ENCODE peak calls at places on chromosomes 16 and 17, in five cellular contexts. S is GM23248, M is tibial artery, K is GM23338, L is Peyer's patch. X is an unnamed sample.

GRCh38 chr17:47705536-47706481 is 11.8 kb downstream of the TBKBP1 start:
- DNase-seq in K (no peak), M (no peak), S (no peak), L (no peak), X (no peak)

GRCh38 chr17:6872941-6873340 is 41.4 kb upstream of the TEKT1 start:
- DNase-seq in K (no peak), L (no peak), M (no peak), S (no peak), X (no peak)

GRCh38 chr16:66212426-66212825 is 154.1 kb upstream of the CDH5 start:
- DNase-seq in S (no peak), L (no peak), M (no peak), K (peak; percentile 8), X (no peak)

GRCh38 chr17:42227849-42228696 is 33.8 kb upstream of the GHDC start:
- DNase-seq in M (no peak), L (no peak), S (peak; percentile 16), K (no peak), X (no peak)

GRCh38 chr16:4797805-4798252 is 2.7 kb downstream of the SMIM22 start:
- DNase-seq in S (no peak), L (no peak), K (no peak), M (no peak), X (no peak)

GRCh38 chr17:1590747-1591473 is 28.3 kb upstream of the PITPNA start:
- DNase-seq in S (no peak), L (no peak), M (no peak), K (no peak), X (no peak)

GRCh38 chr16:11256657-11257130 is 690 bp upstream of the SOCS1 start:
- DNase-seq in L (peak; percentile 83), K (peak; percentile 71), S (peak; percentile 79), M (peak; percentile 86), X (no peak)

GRCh38 chr17:15257316-15257925 is 7.7 kb downstream of the PMP22 start:
- DNase-seq in S (peak; percentile 90), K (peak; percentile 87), M (peak; percentile 93), L (peak; percentile 70), X (no peak)

GRCh38 chr17:43396491-43397060 is 2.2 kb upstream of the ARL4D start:
- DNase-seq in M (no peak), K (no peak), S (no peak), L (no peak), X (no peak)

GRCh38 chr16:47519996-47520679 is 59.0 kb downstream of the PHKB start:
- DNase-seq in M (no peak), S (no peak), K (no peak), L (no peak), X (no peak)

GRCh38 chr16:69513180-69513966 is 52.4 kb upstream of the NFAT5 start:
- DNase-seq in S (peak; percentile 74), L (no peak), K (peak; percentile 41), M (no peak), X (no peak)

GRCh38 chr16:85312642-85313540 is 200.6 kb upstream of the CIBAR2 start:
- DNase-seq in K (no peak), L (no peak), S (peak; percentile 60), M (peak; percentile 69), X (no peak)

GRCh38 chr16:78538919-78539318 is 439.5 kb downstream of the WWOX start:
- DNase-seq in L (no peak), K (no peak), S (no peak), M (no peak), X (no peak)

GRCh38 chr16:86227041-86227440 is 283.3 kb upstream of the FOXF1 start:
- DNase-seq in S (no peak), K (no peak), L (peak; percentile 22), M (no peak), X (no peak)

GRCh38 chr17:55398689-55399088 is 22.9 kb downstream of the MMD start:
- DNase-seq in M (no peak), L (no peak), K (peak; percentile 1), S (peak; percentile 13), X (no peak)

GRCh38 chr17:74768069-74768762 is 7.9 kb downstream of the NAT9 start:
- DNase-seq in M (peak; percentile 89), K (no peak), L (peak; percentile 49), S (peak; percentile 92), X (no peak)

GRCh38 chr16:83118365-83118764 is 491.6 kb downstream of the CDH13 start:
- DNase-seq in M (no peak), K (no peak), L (no peak), S (peak; percentile 86), X (no peak)

GRCh38 chr16:56849690-56850680 is 15.0 kb upstream of the SLC12A3 start:
- DNase-seq in S (no peak), M (peak; percentile 28), L (peak; percentile 7), K (no peak), X (no peak)

GRCh38 chr17:80663783-80664206 is 119.2 kb downstream of the RPTOR start:
- DNase-seq in M (no peak), K (no peak), L (no peak), S (peak; percentile 86), X (peak; percentile 48)

GRCh38 chr17:77196251-77196650 is 55.5 kb downstream of the SEC14L1 start:
- DNase-seq in M (no peak), K (no peak), S (no peak), L (no peak), X (no peak)

GRCh38 chr17:79562117-79562805 is 48.6 kb downstream of the RBFOX3 start:
- DNase-seq in S (no peak), M (no peak), L (no peak), K (no peak), X (no peak)

GRCh38 chr16:20833081-20833480 is 26.8 kb downstream of the REXO5 start:
- DNase-seq in K (no peak), L (no peak), M (no peak), S (no peak), X (no peak)

GRCh38 chr17:76262732-76263344 is 2.3 kb upstream of the UBALD2 start:
- DNase-seq in L (peak; percentile 85), K (no peak), S (no peak), M (no peak), X (no peak)

GRCh38 chr16:87538160-87538559 is 45.3 kb upstream of the ZCCHC14 start:
- DNase-seq in M (no peak), S (peak; percentile 67), L (no peak), K (no peak), X (no peak)

DNA sequence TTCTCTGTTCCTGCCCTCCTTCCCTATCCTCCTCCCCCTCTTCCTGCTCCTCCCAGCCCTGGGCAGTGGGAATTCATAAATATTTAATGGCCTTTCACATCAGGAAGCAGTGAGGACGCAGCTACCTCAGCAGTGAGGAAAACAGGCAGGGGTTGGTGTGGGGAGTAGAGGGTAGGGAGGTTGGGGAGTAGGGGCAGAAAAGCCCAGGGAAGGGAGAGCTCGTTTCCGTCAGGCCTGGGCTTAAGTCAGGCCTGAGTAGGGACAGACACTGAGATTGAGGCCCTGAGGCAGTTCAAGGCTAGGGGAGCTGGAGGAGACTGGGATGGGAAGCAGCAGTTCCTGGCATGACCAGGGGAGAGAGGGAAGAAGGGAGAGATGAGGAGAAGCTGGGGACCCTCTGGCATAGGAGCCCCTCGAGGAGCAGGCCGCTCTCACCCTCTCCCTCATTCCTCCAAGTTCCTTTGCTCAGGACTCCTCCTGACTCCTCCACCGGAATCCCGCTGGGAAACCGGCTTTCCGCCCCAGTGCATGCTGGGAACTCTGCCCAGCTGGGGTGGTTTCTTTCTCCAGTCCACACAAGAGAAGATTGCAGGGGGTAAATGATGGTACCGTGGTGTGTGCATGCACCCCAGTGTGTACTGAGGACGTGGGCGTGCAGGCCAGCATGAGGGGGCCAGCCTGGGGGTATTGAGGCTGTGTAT is 6.2 kb downstream of the SAMD14 start:
- DNase-seq in K (peak; percentile 52), S (no peak), L (no peak), M (no peak), X (no peak)
- H3K4me3 ChIP-seq in K (no peak overlapping the region), S (no peak overlapping the region), L (no peak overlapping the region), M (no peak overlapping the region), X (no peak overlapping the region)

DNA sequence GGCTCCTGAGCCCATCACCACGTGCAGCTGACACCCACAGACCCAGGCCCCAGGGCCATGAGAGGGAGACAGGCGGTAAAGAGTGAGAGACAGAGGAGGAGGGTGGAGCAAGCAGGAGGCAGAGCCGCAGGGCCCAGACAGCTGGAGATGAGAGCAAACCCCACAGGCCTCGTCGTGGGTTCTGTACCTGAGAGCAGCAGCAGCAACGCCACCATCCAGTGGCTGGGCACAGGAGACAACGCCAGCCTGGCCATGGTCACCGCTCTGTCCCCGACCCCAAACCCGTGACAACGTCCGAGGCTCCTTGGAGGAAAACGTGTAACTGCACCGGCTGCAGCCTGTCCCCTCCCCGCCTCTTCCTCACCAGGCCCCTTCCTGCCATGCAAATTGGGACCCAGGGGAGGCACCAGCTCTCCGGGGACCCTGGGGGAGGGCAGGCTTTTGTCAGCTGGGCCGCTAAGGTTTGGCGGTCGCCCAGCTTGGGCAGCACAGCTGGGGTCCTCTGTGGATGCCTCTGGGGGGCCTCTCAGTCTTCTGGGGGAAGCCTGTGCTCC is at the start of gene CD79B:
- DNase-seq in L (no peak), S (no peak), K (no peak), M (no peak), X (no peak)
- H3K4me3 ChIP-seq in L (peak within 1 kb of the TSS; percentile 49), S (no peak within 1 kb of the TSS), K (no peak within 1 kb of the TSS), M (no peak within 1 kb of the TSS), X (no peak within 1 kb of the TSS)

GRCh38 chr17:17823433-17824118 is 13.2 kb downstream of the SREBF1 start:
- DNase-seq in S (peak; percentile 91), L (peak; percentile 91), M (peak; percentile 96), K (peak; percentile 98), X (no peak)

GRCh38 chr17:17826942-17827785 is 9.6 kb downstream of the SREBF1 start:
- DNase-seq in L (no peak), K (no peak), S (no peak), M (no peak), X (no peak)

GRCh38 chr17:17824119-17824779 is 12.5 kb downstream of the SREBF1 start:
- DNase-seq in K (no peak), S (no peak), M (no peak), L (no peak), X (no peak)

GRCh38 chr17:17826340-17826708 is 10.5 kb downstream of the SREBF1 start:
- DNase-seq in M (no peak), K (no peak), S (no peak), L (no peak), X (no peak)

DNA sequence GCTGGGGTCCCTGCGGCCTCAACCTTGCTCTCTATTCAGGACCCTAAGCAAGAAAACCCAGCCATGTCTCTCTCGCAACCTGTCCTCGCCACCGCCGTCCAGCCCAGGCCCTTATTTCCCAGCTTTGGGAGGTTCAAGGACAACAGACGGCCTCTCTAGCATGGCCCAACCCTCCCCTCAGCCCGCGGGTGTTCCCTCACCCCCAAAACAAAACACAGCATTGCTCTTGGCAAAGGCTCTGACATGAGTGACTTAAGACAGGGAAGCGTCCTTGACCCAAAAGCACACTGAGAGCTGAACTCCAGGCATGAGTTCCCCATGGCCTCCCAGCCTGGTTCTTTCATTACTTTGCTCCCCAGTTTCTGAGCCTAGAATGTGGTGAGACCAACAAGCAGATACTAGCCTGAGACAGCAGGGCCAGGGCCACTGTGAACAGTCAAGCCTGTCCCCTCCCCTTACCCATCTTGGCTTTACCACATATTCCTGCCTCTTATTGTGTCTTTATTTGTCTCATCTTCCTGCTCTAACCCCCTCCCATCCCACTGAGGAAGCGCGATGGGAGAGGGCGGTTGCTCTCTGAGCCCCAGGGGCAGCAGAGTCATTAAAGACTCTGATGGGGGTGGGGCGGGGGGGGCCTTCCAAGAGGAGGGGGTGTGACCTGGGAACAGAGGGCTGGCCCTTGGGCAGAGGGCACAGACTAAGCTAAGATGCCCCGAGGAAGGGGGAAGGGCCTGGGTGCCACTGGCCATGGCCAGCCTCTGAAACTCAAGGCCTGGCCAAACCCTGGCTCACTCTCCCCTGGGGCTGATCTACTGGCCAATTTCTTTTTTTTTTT is 11.8 kb downstream of the SREBF1 start:
- DNase-seq in S (peak; percentile 72), K (peak; percentile 61), L (no peak), M (peak; percentile 92), X (no peak)
- H3K4me3 ChIP-seq in S (no peak overlapping the region), K (peak overlapping the region; percentile 46), L (no peak overlapping the region), M (no peak overlapping the region), X (no peak overlapping the region)

GRCh38 chr17:81967533-81968395 is 6.8 kb upstream of the NOTUM start:
- DNase-seq in L (peak; percentile 83), K (peak; percentile 93), M (no peak), S (peak; percentile 77), X (no peak)
- H3K4me3 ChIP-seq in L (peak overlapping the region; percentile 19), K (peak overlapping the region; percentile 47), M (no peak overlapping the region), S (peak overlapping the region; percentile 39), X (no peak overlapping the region)

X was measured in skeletal muscle cell.